ENCODE peak calls at places on chromosome 20, in seven cellular contexts. U is activated CD8-positive, alpha-beta T cell treated with anti-CD3 and anti-CD28 coated beads for 36 hours; A is CD8-positive, alpha-beta memory T cell; V is nephron progenitor cell; X is WTC11; B is T-cell; T is B cell. J is an unnamed sample.

GRCh38 chr20:38084425-38084951 is 50.9 kb downstream of the RPRD1B start:
- DNase-seq in V (no peak), U (no peak), T (peak), B (no peak), X (no peak), A (no peak), J (no peak)

GRCh38 chr20:37394543-37395410 is 48.8 kb downstream of the SRC start:
- DNase-seq in T (peak), B (no peak), A (no peak), V (peak), X (no peak), U (no peak), J (no peak)

GRCh38 chr20:47681977-47682812 is 103.1 kb downstream of the SULF2 start:
- DNase-seq in B (no peak), V (no peak), A (no peak), U (no peak), X (no peak), T (no peak), J (no peak)

GRCh38 chr20:45592574-45593189 is 13.6 kb upstream of the WFDC8 start:
- DNase-seq in B (no peak), A (no peak), X (no peak), T (peak), V (no peak), U (peak), J (peak)

GRCh38 chr20:30412972-30413371 is 844.5 kb upstream of the DEFB115 start:
- DNase-seq in A (no peak), U (no peak), T (no peak), X (no peak), B (no peak), V (no peak), J (no peak)

GRCh38 chr20:10357974-10358373 is 76.0 kb downstream of the MKKS start:
- DNase-seq in V (no peak), T (no peak), A (no peak), B (no peak), U (no peak), X (no peak), J (no peak)

GRCh38 chr20:57627972-57628650 is 7.9 kb upstream of the ZBP1 start:
- DNase-seq in V (no peak), U (peak), B (peak), X (no peak), T (peak), A (peak), J (peak)

GRCh38 chr20:38789503-38790209 is 15.8 kb upstream of the PPP1R16B start:
- DNase-seq in U (no peak), B (no peak), V (no peak), T (no peak), A (no peak), X (no peak), J (no peak)

GRCh38 chr20:4689224-4689623 is 32.5 kb upstream of the PRND start:
- DNase-seq in U (no peak), X (no peak), T (no peak), A (no peak), V (no peak), B (no peak), J (no peak)

GRCh38 chr20:16528078-16528477 is 45.2 kb downstream of the KIF16B start:
- DNase-seq in V (no peak), A (no peak), X (no peak), B (no peak), U (no peak), T (no peak), J (no peak)

GRCh38 chr20:19723834-19724430 is 34.1 kb upstream of the RIN2 start:
- DNase-seq in A (no peak), X (no peak), T (no peak), U (no peak), V (no peak), B (no peak), J (no peak)

GRCh38 chr20:1484438-1485120 is 6.6 kb downstream of the SIRPB2 start:
- DNase-seq in T (no peak), U (no peak), B (no peak), A (no peak), V (no peak), X (no peak), J (no peak)

GRCh38 chr20:35823147-35823546 is 51.3 kb downstream of the PHF20 start:
- DNase-seq in U (no peak), X (no peak), T (no peak), V (no peak), A (no peak), B (no peak), J (no peak)

GRCh38 chr20:44123874-44124535 is 63.0 kb downstream of the JPH2 start:
- DNase-seq in T (no peak), A (no peak), B (no peak), U (no peak), V (no peak), X (no peak), J (no peak)

GRCh38 chr20:48698507-48699267 is 129.1 kb downstream of the PREX1 start:
- DNase-seq in X (peak), T (no peak), B (no peak), V (no peak), U (no peak), A (no peak), J (no peak)

GRCh38 chr20:4949833-4950178 is 51.5 kb downstream of the SLC23A2 start:
- DNase-seq in V (no peak), A (no peak), U (peak), B (peak), T (peak), X (no peak), J (peak)

GRCh38 chr20:3904224-3904623 is 15.0 kb downstream of the PANK2 start:
- DNase-seq in U (no peak), X (no peak), A (no peak), V (no peak), B (no peak), T (no peak), J (no peak)

GRCh38 chr20:8094415-8094818 is 37.6 kb upstream of the PLCB1 start:
- DNase-seq in B (no peak), U (no peak), X (no peak), V (no peak), A (no peak), T (no peak), J (no peak)

GRCh38 chr20:35329435-35330139 is 37.4 kb upstream of the FAM83C start:
- DNase-seq in T (no peak), A (no peak), B (no peak), X (peak), V (peak), U (peak), J (no peak)

GRCh38 chr20:43919686-43920403 is 5.2 kb downstream of the TOX2 start:
- DNase-seq in V (no peak), B (no peak), T (no peak), U (no peak), X (no peak), A (no peak), J (no peak)

GRCh38 chr20:9417665-9418064 is 96.7 kb upstream of the LAMP5 start:
- DNase-seq in T (no peak), X (no peak), V (no peak), U (no peak), B (no peak), A (no peak), J (no peak)

GRCh38 chr20:4369798-4370124 is 351.9 kb upstream of the PRND start:
- DNase-seq in A (no peak), B (peak), X (no peak), U (peak), V (no peak), T (no peak), J (peak)

GRCh38 chr20:17848649-17849048 is 119.9 kb downstream of the SNX5 start:
- DNase-seq in A (no peak), X (no peak), V (no peak), T (no peak), B (no peak), U (no peak), J (no peak)

GRCh38 chr20:56171087-56172012 is 77.2 kb upstream of the MC3R start:
- DNase-seq in T (no peak), B (no peak), A (no peak), X (no peak), U (no peak), V (no peak), J (no peak)

GRCh38 chr20:51815383-51816076 is 13.2 kb upstream of the SALL4 start:
- DNase-seq in V (no peak), A (no peak), X (no peak), T (no peak), B (no peak), U (no peak), J (no peak)

GRCh38 chr20:60172306-60172984 is 214.2 kb downstream of the CDH26 start:
- DNase-seq in V (no peak), B (no peak), T (no peak), X (no peak), U (no peak), A (no peak), J (no peak)

GRCh38 chr20:1086273-1087213 is 31.9 kb upstream of the PSMF1 start:
- DNase-seq in B (no peak), U (no peak), A (no peak), T (no peak), V (no peak), X (no peak), J (no peak)

GRCh38 chr20:4800676-4801449 is 79.2 kb downstream of the PRND start:
- DNase-seq in U (no peak), T (no peak), V (no peak), B (no peak), A (no peak), X (no peak), J (no peak)

GRCh38 chr20:18058661-18059467 is 1.1 kb upstream of the OVOL2 start:
- DNase-seq in V (peak), A (no peak), X (peak), B (no peak), U (no peak), T (no peak), J (no peak)

GRCh38 chr20:35318502-35319157 is 26.4 kb upstream of the FAM83C start:
- DNase-seq in V (no peak), T (no peak), U (no peak), B (no peak), X (no peak), A (no peak), J (no peak)

GRCh38 chr20:19975436-19975799 is 41.7 kb upstream of the NAA20 start:
- DNase-seq in V (no peak), B (no peak), U (no peak), T (no peak), A (no peak), X (no peak), J (no peak)

GRCh38 chr20:22555791-22556564 is 28.4 kb downstream of the FOXA2 start:
- DNase-seq in U (no peak), X (no peak), A (no peak), T (no peak), B (no peak), V (no peak), J (no peak)

GRCh38 chr20:572752-573151 is 29.2 kb upstream of the CSNK2A1 start:
- DNase-seq in B (no peak), V (no peak), X (no peak), U (no peak), T (no peak), A (no peak), J (no peak)

GRCh38 chr20:19658137-19658536 is 99.9 kb upstream of the RIN2 start:
- DNase-seq in T (peak), A (no peak), U (peak), X (no peak), B (peak), V (no peak), J (no peak)

GRCh38 chr20:45157977-45158376 is 16.7 kb upstream of the PI3 start:
- DNase-seq in U (no peak), X (no peak), V (no peak), A (no peak), T (no peak), B (no peak), J (no peak)

GRCh38 chr20:55446301-55446700 is 559.0 kb downstream of the CBLN4 start:
- DNase-seq in X (no peak), V (no peak), A (no peak), T (no peak), B (no peak), U (no peak), J (no peak)

GRCh38 chr20:662289-663192 is 9.5 kb upstream of the SRXN1 start:
- DNase-seq in X (no peak), A (no peak), U (no peak), B (no peak), V (no peak), T (no peak), J (no peak)

GRCh38 chr20:39291301-39291700 is 329.2 kb downstream of the DHX35 start:
- DNase-seq in A (no peak), V (no peak), U (no peak), T (no peak), X (no peak), B (no peak), J (no peak)

GRCh38 chr20:33387177-33387576 is 14.1 kb downstream of the CDK5RAP1 start:
- DNase-seq in A (no peak), B (no peak), U (no peak), X (no peak), V (no peak), T (no peak), J (no peak)